ENCODE peak calls at places on chromosomes 7 and 10, in seven cellular contexts. One of them, this sample, is unnamed.

GRCh38 chr7:85074-85945 is 107.1 kb upstream of the FAM20C start:
- DNase-seq in right lobe of liver: no peak
- DNase-seq in kidney: no peak
- DNase-seq in breast epithelium: peak; percentile 17
- DNase-seq in transverse colon: no peak
- DNase-seq in SK-N-SH: no peak
- DNase-seq in body of pancreas: no peak
- DNase-seq in this sample: peak; percentile 56

GRCh38 chr7:38105874-38106483 is 72.1 kb upstream of the STARD3NL start:
- DNase-seq in right lobe of liver: no peak
- DNase-seq in SK-N-SH: peak; percentile 45
- DNase-seq in kidney: no peak
- DNase-seq in transverse colon: no peak
- DNase-seq in body of pancreas: peak; percentile 20
- DNase-seq in breast epithelium: no peak
- DNase-seq in this sample: no peak

GRCh38 chr7:77327067-77327931 is 88.8 kb downstream of the GSAP start:
- DNase-seq in right lobe of liver: peak; percentile 57
- DNase-seq in breast epithelium: peak; percentile 26
- DNase-seq in SK-N-SH: peak; percentile 70
- DNase-seq in transverse colon: peak; percentile 23
- DNase-seq in body of pancreas: peak; percentile 31
- DNase-seq in kidney: peak; percentile 78
- DNase-seq in this sample: peak; percentile 79

GRCh38 chr7:47453093-47454056 is 128.5 kb downstream of the TNS3 start:
- DNase-seq in right lobe of liver: peak; percentile 78
- DNase-seq in SK-N-SH: no peak
- DNase-seq in body of pancreas: peak; percentile 87
- DNase-seq in breast epithelium: peak; percentile 61
- DNase-seq in kidney: peak; percentile 94
- DNase-seq in transverse colon: peak; percentile 65
- DNase-seq in this sample: peak; percentile 80

GRCh38 chr10:43845121-43845520 is 196.4 kb upstream of the ZNF32 start:
- DNase-seq in kidney: no peak
- DNase-seq in breast epithelium: no peak
- DNase-seq in SK-N-SH: no peak
- DNase-seq in body of pancreas: no peak
- DNase-seq in transverse colon: no peak
- DNase-seq in right lobe of liver: no peak
- DNase-seq in this sample: no peak

GRCh38 chr7:156533964-156534363 is 106.6 kb upstream of the RNF32 start:
- DNase-seq in transverse colon: no peak
- DNase-seq in SK-N-SH: no peak
- DNase-seq in body of pancreas: no peak
- DNase-seq in kidney: no peak
- DNase-seq in breast epithelium: no peak
- DNase-seq in right lobe of liver: no peak
- DNase-seq in this sample: no peak

GRCh38 chr7:86664486-86664885 is 20.8 kb downstream of the GRM3 start:
- DNase-seq in transverse colon: no peak
- DNase-seq in right lobe of liver: no peak
- DNase-seq in body of pancreas: no peak
- DNase-seq in kidney: no peak
- DNase-seq in SK-N-SH: no peak
- DNase-seq in breast epithelium: no peak
- DNase-seq in this sample: no peak

GRCh38 chr10:670990-671389 is 18.5 kb downstream of the DIP2C start:
- DNase-seq in body of pancreas: no peak
- DNase-seq in SK-N-SH: no peak
- DNase-seq in kidney: no peak
- DNase-seq in right lobe of liver: no peak
- DNase-seq in transverse colon: peak; percentile 2
- DNase-seq in breast epithelium: no peak
- DNase-seq in this sample: no peak

GRCh38 chr10:131141207-131141606 is 170.3 kb downstream of the TCERG1L start:
- DNase-seq in right lobe of liver: no peak
- DNase-seq in SK-N-SH: no peak
- DNase-seq in body of pancreas: no peak
- DNase-seq in transverse colon: no peak
- DNase-seq in kidney: peak; percentile 31
- DNase-seq in breast epithelium: no peak
- DNase-seq in this sample: no peak

GRCh38 chr10:6148908-6149307 is 53.8 kb upstream of the PFKFB3 start:
- DNase-seq in body of pancreas: no peak
- DNase-seq in kidney: no peak
- DNase-seq in SK-N-SH: no peak
- DNase-seq in breast epithelium: no peak
- DNase-seq in right lobe of liver: no peak
- DNase-seq in transverse colon: no peak
- DNase-seq in this sample: no peak

GRCh38 chr10:11830836-11831519 is 7.8 kb downstream of the PROSER2 start:
- DNase-seq in kidney: no peak
- DNase-seq in breast epithelium: no peak
- DNase-seq in body of pancreas: peak; percentile 46
- DNase-seq in SK-N-SH: no peak
- DNase-seq in right lobe of liver: no peak
- DNase-seq in transverse colon: no peak
- DNase-seq in this sample: no peak

GRCh38 chr10:71212249-71213126 is at the start of gene UNC5B:
- DNase-seq in transverse colon: peak; percentile 89
- DNase-seq in SK-N-SH: peak; percentile 97
- DNase-seq in kidney: peak; percentile 97
- DNase-seq in body of pancreas: peak; percentile 92
- DNase-seq in right lobe of liver: peak; percentile 90
- DNase-seq in breast epithelium: peak; percentile 82
- DNase-seq in this sample: peak; percentile 93

GRCh38 chr7:15947749-15948148 is 261.3 kb upstream of the MEOX2 start:
- DNase-seq in right lobe of liver: no peak
- DNase-seq in kidney: no peak
- DNase-seq in transverse colon: no peak
- DNase-seq in SK-N-SH: no peak
- DNase-seq in breast epithelium: no peak
- DNase-seq in body of pancreas: no peak
- DNase-seq in this sample: no peak

GRCh38 chr7:82593780-82594179 is 150.2 kb upstream of the CACNA2D1 start:
- DNase-seq in kidney: no peak
- DNase-seq in body of pancreas: no peak
- DNase-seq in transverse colon: no peak
- DNase-seq in SK-N-SH: no peak
- DNase-seq in breast epithelium: no peak
- DNase-seq in right lobe of liver: no peak
- DNase-seq in this sample: no peak

GRCh38 chr10:72087969-72088878 is at the start of gene SPOCK2:
- DNase-seq in SK-N-SH: peak; percentile 79
- DNase-seq in right lobe of liver: no peak
- DNase-seq in body of pancreas: no peak
- DNase-seq in transverse colon: peak; percentile 48
- DNase-seq in breast epithelium: no peak
- DNase-seq in kidney: peak; percentile 74
- DNase-seq in this sample: no peak

GRCh38 chr10:17742918-17743317 is 9.1 kb upstream of the TMEM236 start:
- DNase-seq in SK-N-SH: peak; percentile 49
- DNase-seq in kidney: no peak
- DNase-seq in transverse colon: peak; percentile 66
- DNase-seq in body of pancreas: peak; percentile 54
- DNase-seq in right lobe of liver: peak; percentile 49
- DNase-seq in breast epithelium: no peak
- DNase-seq in this sample: no peak

GRCh38 chr7:34327681-34328080 is 330.3 kb upstream of the NPSR1 start:
- DNase-seq in transverse colon: no peak
- DNase-seq in kidney: no peak
- DNase-seq in body of pancreas: no peak
- DNase-seq in SK-N-SH: no peak
- DNase-seq in breast epithelium: no peak
- DNase-seq in right lobe of liver: no peak
- DNase-seq in this sample: no peak

GRCh38 chr10:48463318-48464003 is 141.4 kb downstream of the ARHGAP22 start:
- DNase-seq in SK-N-SH: peak; percentile 61
- DNase-seq in breast epithelium: peak; percentile 11
- DNase-seq in body of pancreas: peak; percentile 10
- DNase-seq in kidney: peak; percentile 51
- DNase-seq in transverse colon: no peak
- DNase-seq in right lobe of liver: no peak
- DNase-seq in this sample: no peak

GRCh38 chr7:158602905-158603772 is 15.5 kb upstream of the PTPRN2 start:
- DNase-seq in transverse colon: no peak
- DNase-seq in right lobe of liver: no peak
- DNase-seq in kidney: no peak
- DNase-seq in breast epithelium: no peak
- DNase-seq in body of pancreas: no peak
- DNase-seq in SK-N-SH: no peak
- DNase-seq in this sample: no peak

GRCh38 chr7:157013101-157013500 is 2.6 kb upstream of the MNX1 start:
- DNase-seq in body of pancreas: no peak
- DNase-seq in breast epithelium: no peak
- DNase-seq in transverse colon: no peak
- DNase-seq in kidney: no peak
- DNase-seq in right lobe of liver: no peak
- DNase-seq in SK-N-SH: peak; percentile 34
- DNase-seq in this sample: no peak

GRCh38 chr10:11201911-11202310 is 184.2 kb downstream of the CELF2 start:
- DNase-seq in body of pancreas: no peak
- DNase-seq in transverse colon: no peak
- DNase-seq in SK-N-SH: no peak
- DNase-seq in breast epithelium: no peak
- DNase-seq in kidney: no peak
- DNase-seq in right lobe of liver: no peak
- DNase-seq in this sample: no peak

GRCh38 chr10:60446070-60446833 is 56.6 kb upstream of the ANK3 start:
- DNase-seq in body of pancreas: no peak
- DNase-seq in kidney: no peak
- DNase-seq in breast epithelium: no peak
- DNase-seq in right lobe of liver: no peak
- DNase-seq in transverse colon: no peak
- DNase-seq in SK-N-SH: no peak
- DNase-seq in this sample: no peak
- H3K27ac ChIP-seq in body of pancreas: peak overlapping the region; percentile 69
- H3K27ac ChIP-seq in kidney: no peak overlapping the region
- H3K27ac ChIP-seq in breast epithelium: peak overlapping the region; percentile 49
- H3K27ac ChIP-seq in right lobe of liver: no peak overlapping the region
- H3K27ac ChIP-seq in transverse colon: no peak overlapping the region
- H3K27ac ChIP-seq in SK-N-SH: peak overlapping the region; percentile 48
- H3K27ac ChIP-seq in this sample: peak overlapping the region; percentile 71

GRCh38 chr7:36887235-36887634 is 162.9 kb upstream of the AOAH start:
- DNase-seq in breast epithelium: no peak
- DNase-seq in right lobe of liver: no peak
- DNase-seq in kidney: no peak
- DNase-seq in SK-N-SH: no peak
- DNase-seq in body of pancreas: no peak
- DNase-seq in transverse colon: no peak
- DNase-seq in this sample: no peak
- H3K4me3 ChIP-seq in breast epithelium: no peak overlapping the region
- H3K4me3 ChIP-seq in right lobe of liver: no peak overlapping the region
- H3K4me3 ChIP-seq in kidney: no peak overlapping the region
- H3K4me3 ChIP-seq in SK-N-SH: no peak overlapping the region
- H3K4me3 ChIP-seq in body of pancreas: no peak overlapping the region
- H3K4me3 ChIP-seq in transverse colon: no peak overlapping the region
- H3K4me3 ChIP-seq in this sample: no peak overlapping the region

DNA sequence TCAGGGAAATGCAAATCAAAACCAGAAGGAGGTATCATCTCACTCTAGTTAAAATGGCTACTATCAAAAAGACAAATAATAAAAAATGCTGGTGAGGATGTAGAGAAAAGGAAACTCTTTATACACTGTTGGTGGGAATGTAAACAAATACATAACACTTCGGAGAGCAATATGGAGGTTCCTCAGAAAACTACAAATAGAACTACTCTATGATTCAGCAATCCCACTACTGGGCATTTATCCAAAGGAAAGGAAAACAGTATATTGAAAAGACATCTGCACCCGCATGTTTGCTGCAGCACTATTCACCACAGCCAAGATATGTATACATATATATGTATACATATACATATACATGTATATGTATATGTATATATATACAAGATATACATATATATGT is 94.2 kb downstream of the C10orf90 start:
- DNase-seq in SK-N-SH: no peak
- DNase-seq in kidney: no peak
- DNase-seq in transverse colon: no peak
- DNase-seq in breast epithelium: no peak
- DNase-seq in right lobe of liver: no peak
- DNase-seq in body of pancreas: no peak
- DNase-seq in this sample: no peak
- TF ChIP-seq CTCF in SK-N-SH: no peak
- TF ChIP-seq CTCF in kidney: no peak
- TF ChIP-seq CTCF in transverse colon: no peak
- TF ChIP-seq CTCF in breast epithelium: no peak
- TF ChIP-seq CTCF in right lobe of liver: no peak
- TF ChIP-seq CTCF in body of pancreas: no peak
- TF ChIP-seq CTCF in this sample: no peak

DNA sequence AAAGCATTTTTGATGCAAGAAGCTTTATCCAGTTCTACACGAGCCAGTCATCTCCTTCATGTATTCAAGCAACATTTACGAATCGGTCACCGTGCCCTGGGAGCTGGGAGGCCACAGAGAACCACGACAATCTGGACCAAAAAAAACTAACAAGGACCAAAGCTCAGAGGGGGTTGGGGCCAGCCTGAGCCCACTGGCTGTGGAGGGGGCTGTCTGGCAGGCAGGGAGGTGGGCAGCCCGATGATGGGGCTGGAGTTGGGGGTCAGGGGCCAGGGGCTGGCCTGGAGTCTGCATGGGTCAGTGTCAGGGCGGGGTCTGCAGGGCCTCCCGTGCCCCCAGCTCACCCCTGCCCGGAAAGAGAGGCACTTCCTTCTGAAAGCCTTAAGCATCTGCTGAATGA is 12.5 kb upstream of the GRIFIN start:
- DNase-seq in transverse colon: no peak
- DNase-seq in breast epithelium: no peak
- DNase-seq in kidney: peak; percentile 78
- DNase-seq in body of pancreas: no peak
- DNase-seq in right lobe of liver: no peak
- DNase-seq in SK-N-SH: no peak
- DNase-seq in this sample: no peak
- H3K27ac ChIP-seq in transverse colon: peak overlapping the region; percentile 23
- H3K27ac ChIP-seq in breast epithelium: peak overlapping the region; percentile 92
- H3K27ac ChIP-seq in kidney: peak overlapping the region; percentile 41
- H3K27ac ChIP-seq in body of pancreas: no peak overlapping the region
- H3K27ac ChIP-seq in right lobe of liver: no peak overlapping the region
- H3K27ac ChIP-seq in SK-N-SH: no peak overlapping the region
- H3K27ac ChIP-seq in this sample: peak overlapping the region; percentile 78